ENCODE peak calls at places on chromosomes 2 and 18, in five cellular contexts. H, L, W, O and F are unnamed samples.
A peak's percentile ranks its signal among the peaks of the same experiment; 100 is the strongest.

GRCh38 chr2:36357506-36358316 is 2.1 kb downstream of the CRIM1 start:
- DNase-seq in W (no peak), H (peak; percentile 63), O (no peak), L (peak; percentile 79), F (peak; percentile 82)

GRCh38 chr2:224210495-224211472 is 171.7 kb upstream of the SERPINE2 start:
- DNase-seq in H (no peak), W (no peak), L (no peak), O (no peak), F (no peak)

GRCh38 chr2:98883780-98884211 is 52.2 kb downstream of the CRACDL start:
- DNase-seq in H (no peak), O (no peak), W (no peak), L (no peak), F (no peak)

GRCh38 chr2:181959508-181959907 is 26.1 kb upstream of the PPP1R1C start:
- DNase-seq in W (no peak), L (no peak), H (no peak), O (no peak), F (peak; percentile 42)

GRCh38 chr2:159266554-159266953 is 19.9 kb downstream of the WDSUB1 start:
- DNase-seq in H (no peak), O (no peak), L (no peak), W (no peak), F (no peak)

GRCh38 chr2:169490834-169491233 is 11.5 kb downstream of the BBS5 start:
- DNase-seq in H (no peak), L (no peak), O (no peak), W (no peak), F (no peak)

GRCh38 chr18:903703-904102 is 968 bp upstream of the ADCYAP1 start:
- DNase-seq in W (peak; percentile 75), L (no peak), O (no peak), H (no peak), F (peak; percentile 42)

GRCh38 chr2:95024960-95025405 is 525 bp upstream of the MAL start:
- DNase-seq in L (no peak), H (no peak), W (no peak), O (no peak), F (no peak)

GRCh38 chr2:210399440-210400041 is 77.0 kb downstream of the LANCL1 start:
- DNase-seq in L (peak; percentile 19), W (no peak), H (no peak), O (no peak), F (peak; percentile 21)

GRCh38 chr2:64992990-64993389 is 3.8 kb downstream of the SLC1A4 start:
- DNase-seq in W (no peak), H (no peak), O (no peak), L (no peak), F (no peak)

GRCh38 chr2:37589298-37589697 is 82.1 kb downstream of the CDC42EP3 start:
- DNase-seq in O (no peak), L (no peak), H (no peak), W (no peak), F (no peak)

GRCh38 chr2:37593024-37593423 is 78.4 kb downstream of the CDC42EP3 start:
- DNase-seq in O (no peak), H (no peak), L (no peak), W (no peak), F (no peak)

GRCh38 chr2:37588316-37588777 is 83.1 kb downstream of the CDC42EP3 start:
- DNase-seq in W (no peak), L (no peak), O (no peak), H (no peak), F (peak; percentile 20)

GRCh38 chr2:37587817-37588216 is 83.6 kb downstream of the CDC42EP3 start:
- DNase-seq in W (no peak), O (no peak), L (no peak), H (no peak), F (no peak)

GRCh38 chr2:37590119-37590571 is 81.3 kb downstream of the CDC42EP3 start:
- DNase-seq in L (no peak), W (no peak), H (no peak), O (no peak), F (peak; percentile 29)
- H3K4me1 ChIP-seq in L (no peaks in the 10 kb centered on the region), W (no peaks in the 10 kb centered on the region), H (peaks cover 63% of the 10 kb centered on the region), O (peaks cover 43% of the 10 kb centered on the region), F (peaks cover 60% of the 10 kb centered on the region)

DNA sequence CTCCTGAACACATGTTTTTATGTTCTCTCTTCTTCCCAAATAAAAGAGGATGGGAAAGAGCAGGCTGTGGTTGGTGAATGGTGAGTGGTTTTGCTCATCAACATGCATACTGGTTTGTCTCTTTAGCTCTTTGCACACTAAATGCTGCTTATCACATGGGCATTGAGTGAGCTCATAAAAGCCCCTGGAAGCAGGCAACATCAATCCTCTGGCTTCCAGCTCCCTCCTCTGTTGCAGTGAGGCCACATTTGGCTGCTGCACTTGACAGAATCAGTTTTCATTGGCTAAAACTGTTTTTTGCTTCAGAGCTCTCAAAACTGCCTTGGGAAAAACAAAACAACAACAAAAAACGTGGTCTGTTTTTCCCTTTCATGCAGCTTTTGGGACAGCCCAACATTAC is 1308.3 kb upstream of the NRXN1 start:
- DNase-seq in L (no peak), O (no peak), W (no peak), H (no peak), F (no peak)
- TF ChIP-seq MYC in L (no peak), O (no peak), W (no peak), H (no peak), F (no peak)

GRCh38 chr2:101151141-101151858 is at the start of gene TBC1D8:
- DNase-seq in H (peak; percentile 80), L (peak; percentile 84), W (peak; percentile 97), O (no peak), F (peak; percentile 75)
- H3K4me1 ChIP-seq in H (peaks cover 42% of the 10 kb centered on the region), L (peaks cover 61% of the 10 kb centered on the region), W (peaks cover 15% of the 10 kb centered on the region), O (peaks cover 10% of the 10 kb centered on the region), F (peaks cover 37% of the 10 kb centered on the region)

GRCh38 chr2:41950440-41950960 is 97.3 kb upstream of the PKDCC start:
- DNase-seq in L (no peak), H (no peak), O (no peak), W (no peak), F (no peak)

GRCh38 chr2:41949541-41950439 is 98.0 kb upstream of the PKDCC start:
- DNase-seq in L (no peak), H (no peak), O (no peak), W (no peak), F (no peak)

GRCh38 chr2:41948397-41948763 is 99.4 kb upstream of the PKDCC start:
- DNase-seq in H (no peak), W (no peak), L (no peak), O (no peak), F (no peak)

GRCh38 chr2:41949091-41949490 is 98.7 kb upstream of the PKDCC start:
- DNase-seq in W (no peak), H (no peak), O (no peak), L (no peak), F (no peak)

GRCh38 chr2:41947701-41948396 is 100.0 kb upstream of the PKDCC start:
- DNase-seq in L (no peak), O (no peak), W (peak; percentile 36), H (no peak), F (no peak)
- TF ChIP-seq MYC in L (no peak), O (no peak), W (no peak), H (no peak), F (no peak)

GRCh38 chr2:160429248-160430000 is 64.2 kb downstream of the RBMS1 start:
- DNase-seq in H (no peak), W (peak; percentile 20), O (no peak), L (peak; percentile 52), F (peak; percentile 77)
- H3K4me1 ChIP-seq in H (peaks cover 41% of the 10 kb centered on the region), W (no peaks in the 10 kb centered on the region), O (no peaks in the 10 kb centered on the region), L (peaks cover 16% of the 10 kb centered on the region), F (peaks cover 49% of the 10 kb centered on the region)

DNA sequence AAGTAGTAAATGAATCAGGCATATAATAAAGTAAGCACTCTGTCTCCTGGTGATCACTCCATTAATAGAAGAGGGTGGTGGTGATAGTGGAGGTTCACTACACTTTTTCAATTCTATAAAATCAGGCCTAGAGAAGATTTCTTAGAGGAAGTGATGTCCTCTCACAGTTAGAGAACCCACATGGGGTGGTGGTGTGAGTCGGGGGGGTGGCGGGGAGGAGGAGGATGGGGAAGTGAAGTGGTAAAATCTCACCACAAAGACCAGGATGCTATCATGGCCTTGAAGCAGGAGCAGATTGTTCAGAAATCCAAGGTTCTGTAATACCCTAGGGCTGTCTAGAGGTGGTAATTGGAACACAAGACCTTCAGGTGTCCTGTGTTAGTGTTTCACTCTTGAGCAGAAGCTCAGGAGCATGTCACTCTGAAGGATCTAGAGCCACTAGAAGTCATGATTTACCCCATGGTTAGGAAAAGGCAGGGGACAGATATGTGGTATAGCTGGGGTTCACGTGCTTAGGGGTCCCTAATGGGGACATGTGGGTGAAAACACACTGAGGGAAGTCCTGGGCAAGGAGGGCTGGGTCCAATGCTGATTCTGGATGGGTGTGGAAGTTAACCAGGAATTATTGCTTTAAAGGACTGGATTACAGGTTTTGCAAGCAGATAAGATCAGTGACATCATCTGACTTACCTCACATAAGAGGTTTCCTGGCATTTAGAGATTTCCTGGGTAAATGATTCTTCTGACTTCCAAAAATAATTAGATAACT is 31.0 kb downstream of the RNF125 start:
- DNase-seq in H (no peak), W (no peak), O (no peak), L (no peak), F (no peak)
- TF ChIP-seq MYC in H (no peak), W (no peak), O (no peak), L (no peak), F (no peak)

DNA sequence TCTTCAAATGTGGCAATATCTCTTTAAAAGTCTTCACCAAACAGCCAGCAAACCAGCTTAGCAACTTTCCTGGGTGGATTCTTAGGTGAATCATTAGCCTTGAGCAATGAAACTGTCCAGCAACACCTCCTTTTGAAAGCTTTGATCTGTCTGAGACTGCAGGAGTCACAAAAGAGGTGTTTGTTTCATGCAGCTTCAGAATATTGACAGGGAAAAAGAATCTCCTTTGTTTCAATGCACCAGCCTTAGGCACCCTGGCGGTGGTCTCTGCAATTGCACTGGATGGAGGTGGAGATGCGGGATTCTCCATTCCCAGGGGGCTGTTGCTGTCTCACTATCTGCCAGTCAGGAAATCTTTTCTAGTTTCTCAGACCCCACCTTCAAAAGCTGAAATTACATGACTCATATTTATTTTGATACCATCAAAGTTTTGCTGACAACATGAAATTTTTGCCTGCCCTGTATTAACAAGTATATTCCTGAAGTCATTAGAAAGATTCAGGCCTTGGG is 76.0 kb upstream of the DSG1 start:
- DNase-seq in H (peak; percentile 69), O (no peak), W (peak; percentile 38), L (peak; percentile 98), F (no peak)
- H3K4me1 ChIP-seq in H (peaks cover 53% of the 10 kb centered on the region), O (peaks cover 3% of the 10 kb centered on the region), W (no peaks in the 10 kb centered on the region), L (peaks cover 61% of the 10 kb centered on the region), F (peaks cover 17% of the 10 kb centered on the region)